ENCODE peak calls at places on chromosomes 11 and 22, in five cellular contexts. J is transverse colon; C is CD8-positive, alpha-beta T cell; E is heart right ventricle; P is Jurkat, Clone E6-1. V is an unnamed sample.

GRCh38 chr11:76798202-76798581 is 15.0 kb downstream of the TSKU start:
- DNase-seq in J (no peak), C (no peak), E (no peak), P (no peak), V (no peak)

GRCh38 chr11:16945671-16946469 is 68.3 kb downstream of the PLEKHA7 start:
- DNase-seq in J (peak), C (peak), E (peak), P (peak), V (peak)

GRCh38 chr11:3853935-3854659 is 1.4 kb upstream of the STIM1 start:
- DNase-seq in J (peak), C (peak), E (no peak), P (peak), V (no peak)

GRCh38 chr11:121367434-121367833 is 74.9 kb downstream of the SC5D start:
- DNase-seq in J (no peak), C (peak), E (no peak), P (peak), V (peak)

GRCh38 chr11:130209944-130210854 is 50.6 kb downstream of the ST14 start:
- DNase-seq in J (peak), C (no peak), E (no peak), P (no peak), V (no peak)

GRCh38 chr11:123011510-123011909 is 29.9 kb upstream of the BSX start:
- DNase-seq in J (no peak), C (no peak), E (no peak), P (no peak), V (no peak)

GRCh38 chr11:93481279-93481678 is 61.9 kb downstream of the SMCO4 start:
- DNase-seq in J (peak), C (no peak), E (no peak), P (no peak), V (no peak)

GRCh38 chr11:9758676-9759518 is 95.0 kb downstream of the SWAP70 start:
- DNase-seq in J (peak), C (peak), E (peak), P (peak), V (peak)

GRCh38 chr11:46296520-46297448 is 19.3 kb downstream of the CREB3L1 start:
- DNase-seq in J (no peak), C (no peak), E (peak), P (no peak), V (peak)

GRCh38 chr11:121669422-121669821 is 216.7 kb upstream of the SORL1-AS1 start:
- DNase-seq in J (no peak), C (no peak), E (no peak), P (no peak), V (no peak)

GRCh38 chr11:40293655-40294342 is 1165.7 kb downstream of the LRRC4C start:
- DNase-seq in J (peak), C (no peak), E (peak), P (peak), V (peak)

GRCh38 chr11:40294343-40294723 is 1165.1 kb downstream of the LRRC4C start:
- DNase-seq in J (no peak), C (no peak), E (no peak), P (no peak), V (no peak)

GRCh38 chr11:40291304-40292100 is 1168.0 kb downstream of the LRRC4C start:
- DNase-seq in J (no peak), C (no peak), E (no peak), P (no peak), V (no peak)

GRCh38 chr11:40295466-40295865 is 1164.0 kb downstream of the LRRC4C start:
- DNase-seq in J (no peak), C (no peak), E (no peak), P (no peak), V (no peak)

GRCh38 chr11:40292636-40293585 is 1166.5 kb downstream of the LRRC4C start:
- DNase-seq in J (no peak), C (no peak), E (peak), P (no peak), V (no peak)
- H3K4me3 ChIP-seq in J (peak), C (no peak), E (peak), P (no peak), V (peak)

GRCh38 chr11:134264966-134265365 is 11.2 kb upstream of the GLB1L3 start:
- DNase-seq in J (no peak), C (no peak), E (no peak), P (no peak), V (no peak)
- H3K4me3 ChIP-seq in J (no peak), C (no peak), E (no peak), P (no peak), V (no peak)

DNA sequence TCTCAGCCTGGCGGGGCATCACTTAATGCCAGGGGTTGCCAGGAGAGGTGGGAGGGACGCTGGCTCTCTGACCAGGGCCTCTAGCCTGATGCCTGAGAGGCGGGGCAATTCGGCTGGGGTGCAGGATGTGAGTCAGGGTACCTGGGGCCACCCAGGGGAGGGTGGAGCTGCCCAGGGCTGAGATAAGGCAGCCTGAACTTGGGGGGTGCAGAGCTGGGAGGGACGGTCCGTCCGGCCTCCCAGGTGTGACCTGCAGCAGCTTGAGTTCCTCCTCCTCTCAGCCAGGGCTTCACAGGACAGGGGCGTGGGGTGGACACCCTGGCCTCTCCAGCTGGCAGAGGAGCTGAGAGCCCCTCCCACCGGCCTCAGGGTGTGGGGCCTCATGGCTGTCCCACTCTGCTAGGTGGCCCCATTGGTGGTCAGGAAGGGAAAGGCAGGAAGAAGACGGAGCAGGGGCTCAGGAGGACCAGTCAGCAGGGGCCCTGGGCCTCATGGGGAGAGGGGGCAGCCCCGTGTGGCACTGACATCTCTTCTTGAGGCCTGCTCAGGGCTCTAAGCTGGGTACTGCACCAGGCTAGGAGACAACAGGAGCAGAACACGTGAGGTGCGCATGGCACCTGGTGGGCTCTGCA is 942 bp upstream of the RPS6KA4 start:
- DNase-seq in J (peak), C (peak), E (no peak), P (no peak), V (no peak)
- H3K4me3 ChIP-seq in J (no peak), C (peak), E (peak), P (peak), V (peak)

GRCh38 chr11:128906185-128907065 is 15.3 kb downstream of the KCNJ5 start:
- DNase-seq in J (no peak), C (no peak), E (no peak), P (no peak), V (no peak)
- H3K4me3 ChIP-seq in J (no peak), C (peak), E (peak), P (peak), V (no peak)

GRCh38 chr22:42939451-42939881 is 75.5 kb downstream of the PACSIN2 start:
- DNase-seq in J (peak), C (no peak), E (no peak), P (no peak), V (peak)
- H3K4me3 ChIP-seq in J (no peak), C (no peak), E (no peak), P (no peak), V (no peak)

GRCh38 chr22:45972868-45973212 is 4.1 kb downstream of the WNT7B start:
- DNase-seq in J (no peak), C (no peak), E (no peak), P (no peak), V (no peak)
- H3K4me3 ChIP-seq in J (no peak), C (no peak), E (no peak), P (no peak), V (no peak)

GRCh38 chr11:44067266-44067665 is 1.2 kb downstream of the ACCS start:
- DNase-seq in J (no peak), C (no peak), E (no peak), P (no peak), V (no peak)
- H3K4me3 ChIP-seq in J (no peak), C (no peak), E (peak), P (no peak), V (peak)